ENCODE peak calls at places on chromosomes 16 and 17, in four cellular contexts. T is gastrocnemius medialis, H is GM12892, P is lower leg skin. N is an unnamed sample.

GRCh38 chr17:18980682-18981384 is 23.7 kb downstream of the FAM83G start:
- DNase-seq in T (no peak), P (no peak), H (no peak), N (no peak)

GRCh38 chr16:59192551-59193199 is 458.6 kb upstream of the GOT2 start:
- DNase-seq in H (no peak), P (no peak), T (no peak), N (no peak)

GRCh38 chr17:29038511-29039300 is 4.2 kb upstream of the PIPOX start:
- DNase-seq in T (no peak), P (no peak), H (no peak), N (no peak)

GRCh38 chr17:19566176-19566575 is 32.5 kb downstream of the SLC47A1 start:
- DNase-seq in T (no peak), P (no peak), H (no peak), N (no peak)

GRCh38 chr17:46820592-46821450 is 2.3 kb upstream of the WNT3 start:
- DNase-seq in T (no peak), H (no peak), P (no peak), N (no peak)

GRCh38 chr16:12784076-12784475 is 19.6 kb downstream of the CPPED1 start:
- DNase-seq in H (no peak), T (no peak), P (no peak), N (no peak)

GRCh38 chr17:64448665-64449512 is at the start of gene MILR1:
- DNase-seq in H (no peak), T (no peak), P (no peak), N (no peak)

GRCh38 chr17:59897090-59897489 is 4.2 kb downstream of the RPS6KB1 start:
- DNase-seq in P (no peak), H (no peak), T (no peak), N (no peak)

GRCh38 chr16:19555938-19556778 is 655 bp downstream of the VPS35L start:
- DNase-seq in T (no peak), P (no peak), H (peak), N (no peak)

GRCh38 chr17:80263253-80264047 is 2.8 kb downstream of the RNF213 start:
- DNase-seq in H (peak), P (peak), T (peak), N (peak)

GRCh38 chr16:49274936-49275730 is 6.5 kb downstream of the CBLN1 start:
- DNase-seq in P (no peak), H (no peak), T (no peak), N (no peak)

GRCh38 chr16:30570621-30571443 is 682 bp downstream of the ZNF688 start:
- DNase-seq in T (no peak), H (no peak), P (no peak), N (no peak)

GRCh38 chr16:50427107-50427506 is 58.3 kb upstream of the BRD7 start:
- DNase-seq in H (no peak), T (no peak), P (no peak), N (no peak)

GRCh38 chr16:12961621-12962020 is 60.2 kb downstream of the SHISA9 start:
- DNase-seq in H (no peak), P (no peak), T (no peak), N (no peak)

GRCh38 chr17:76155988-76156661 is 15.1 kb upstream of the FOXJ1 start:
- DNase-seq in P (peak), T (no peak), H (no peak), N (no peak)

GRCh38 chr17:82647593-82648164 is 565 bp downstream of the WDR45B start:
- DNase-seq in P (no peak), H (peak), T (no peak), N (no peak)

GRCh38 chr16:21336231-21336630 is 58.1 kb upstream of the CRYM start:
- DNase-seq in H (no peak), P (no peak), T (no peak), N (no peak)

GRCh38 chr17:82402865-82403264 is 15.3 kb upstream of the HEXD start:
- DNase-seq in P (no peak), H (no peak), T (no peak), N (no peak)

GRCh38 chr17:83133302-83134121 is 54.1 kb downstream of the METRNL start:
- DNase-seq in T (no peak), P (peak), H (no peak), N (no peak)

GRCh38 chr17:30321314-30321713 is 12.5 kb downstream of the TMIGD1 start:
- DNase-seq in H (no peak), P (no peak), T (no peak), N (no peak)

GRCh38 chr17:82173351-82174041 is 39.1 kb downstream of the CCDC57 start:
- DNase-seq in H (no peak), P (no peak), T (no peak), N (no peak)

GRCh38 chr16:81497690-81498089 is 53.1 kb downstream of the CMIP start:
- DNase-seq in P (no peak), H (peak), T (no peak), N (no peak)

GRCh38 chr16:81357711-81358270 is 43.0 kb downstream of the GAN start:
- DNase-seq in T (no peak), P (no peak), H (no peak), N (no peak)

GRCh38 chr17:65071861-65072260 is 15.3 kb upstream of the GNA13 start:
- DNase-seq in P (no peak), H (no peak), T (no peak), N (no peak)

GRCh38 chr17:74529243-74529642 is 2.0 kb downstream of the CD300LB start:
- DNase-seq in H (no peak), P (peak), T (no peak), N (no peak)

GRCh38 chr17:83099086-83099540 is 19.7 kb downstream of the METRNL start:
- DNase-seq in T (no peak), P (no peak), H (no peak), N (no peak)

GRCh38 chr16:88881090-88881580 is 14.7 kb upstream of the PABPN1L start:
- DNase-seq in P (no peak), H (no peak), T (no peak), N (no peak)

GRCh38 chr17:19377602-19378415 is 489 bp upstream of the MAPK7 start:
- DNase-seq in P (peak), T (peak), H (peak), N (peak)

GRCh38 chr17:60079401-60079861 is 710 bp upstream of the HEATR6 start:
- DNase-seq in H (no peak), T (no peak), P (no peak), N (no peak)

GRCh38 chr17:33929181-33929724 is 325.8 kb upstream of the CCL2 start:
- DNase-seq in P (peak), T (no peak), H (no peak), N (no peak)

GRCh38 chr17:41516828-41517283 is 1.8 kb downstream of the KRT15 start:
- DNase-seq in P (no peak), T (no peak), H (no peak), N (no peak)

GRCh38 chr16:89115216-89115949 is 21.7 kb downstream of the ACSF3 start:
- DNase-seq in T (peak), H (peak), P (peak), N (peak)

GRCh38 chr17:38879878-38880727 is 10.2 kb downstream of the LASP1 start:
- DNase-seq in P (no peak), T (no peak), H (no peak), N (no peak)

GRCh38 chr17:68512967-68513474 is 791 bp downstream of the PRKAR1A start:
- DNase-seq in P (peak), H (no peak), T (peak), N (no peak)

GRCh38 chr16:79127768-79128167 is 472.8 kb downstream of the MAF start:
- DNase-seq in H (no peak), P (no peak), T (no peak), N (no peak)

GRCh38 chr17:42311240-42312034 is 23.1 kb downstream of the STAT5A start:
- DNase-seq in T (peak), P (peak), H (no peak), N (no peak)

GRCh38 chr16:22297871-22298733 is 893 bp downstream of the POLR3E start:
- DNase-seq in H (peak), T (peak), P (no peak), N (no peak)

GRCh38 chr16:12673466-12673865 is 130.2 kb downstream of the CPPED1 start:
- DNase-seq in T (no peak), P (no peak), H (no peak), N (no peak)

GRCh38 chr17:49993423-49994037 is 1.5 kb downstream of the DLX3 start:
- DNase-seq in P (peak), H (no peak), T (no peak), N (no peak)

GRCh38 chr16:81417210-81417609 is 27.4 kb upstream of the CMIP start:
- DNase-seq in P (no peak), H (no peak), T (no peak), N (no peak)

DNA sequence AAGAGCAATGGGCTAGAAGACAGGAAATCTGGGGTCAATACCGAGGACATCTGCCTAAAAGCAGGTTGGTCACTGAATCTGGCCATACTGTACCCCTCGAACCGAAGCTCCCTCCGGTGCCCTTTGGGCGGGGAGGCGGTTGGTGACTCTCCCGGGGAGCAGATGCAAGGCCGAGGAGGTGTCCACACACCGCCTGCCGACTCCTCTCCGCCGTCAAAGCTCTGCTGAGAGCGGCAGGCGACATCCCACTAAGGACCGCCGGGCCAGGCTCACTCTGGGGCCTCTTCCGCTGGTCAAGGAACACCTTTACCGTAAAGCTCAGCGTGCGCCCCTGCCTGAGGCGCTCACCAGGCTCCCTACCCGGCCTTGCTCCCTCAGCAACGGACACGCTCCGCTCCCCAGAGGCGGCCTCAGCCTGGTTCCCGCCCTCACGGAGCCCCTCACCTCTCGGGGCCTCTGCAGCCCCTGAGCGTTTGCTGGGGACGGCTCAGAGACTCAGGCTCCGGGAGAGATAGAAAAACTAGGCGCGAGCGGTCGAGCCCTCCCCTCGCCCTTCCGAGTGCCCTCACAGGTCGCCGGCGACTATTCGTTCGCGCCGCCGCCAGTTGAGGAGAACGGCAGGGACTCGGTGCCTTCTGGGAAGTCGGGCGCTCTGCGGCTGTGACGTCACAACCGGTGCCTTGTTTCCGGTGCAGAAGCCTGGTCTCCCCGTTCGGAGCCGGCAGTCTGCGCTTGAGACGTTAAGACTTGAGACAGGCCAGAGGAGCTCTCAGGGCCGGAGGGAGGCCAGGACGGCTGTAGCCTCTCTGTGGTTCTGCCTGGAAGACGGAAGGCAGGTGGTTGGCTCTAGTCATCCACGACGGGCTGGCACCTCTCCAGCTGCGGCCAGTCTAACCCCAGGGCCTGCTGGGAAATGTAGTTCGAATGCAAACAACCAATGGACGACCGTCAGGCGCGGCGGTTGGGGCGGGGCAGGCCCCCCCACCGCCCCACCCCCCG is at the start of gene ZNF200:
- DNase-seq in P (peak), T (peak), H (peak), N (peak)
- TF ChIP-seq POLR2A in P (no peak), T (peak), H (peak), N (no peak)

GRCh38 chr16:67463059-67463458 is 17.9 kb downstream of the ATP6V0D1 start:
- DNase-seq in H (no peak), P (no peak), T (no peak), N (no peak)
- TF ChIP-seq POLR2A in H (no peak), P (no peak), T (no peak), N (no peak)

GRCh38 chr16:56425439-56425832 is at the start of gene AMFR:
- DNase-seq in H (peak), P (no peak), T (peak), N (no peak)
- TF ChIP-seq POLR2A in H (peak), P (no peak), T (peak), N (no peak)

GRCh38 chr17:44221072-44221861 is 1.8 kb upstream of the UBTF start:
- DNase-seq in H (peak), T (peak), P (peak), N (no peak)

GRCh38 chr17:44223574-44224046 is 4.1 kb upstream of the UBTF start:
- DNase-seq in T (no peak), P (no peak), H (no peak), N (no peak)

GRCh38 chr17:44220211-44221071 is 966 bp upstream of the UBTF start:
- DNase-seq in H (peak), T (no peak), P (peak), N (no peak)

GRCh38 chr17:44221862-44222111 is 2.3 kb upstream of the UBTF start:
- DNase-seq in H (no peak), P (no peak), T (no peak), N (no peak)

DNA sequence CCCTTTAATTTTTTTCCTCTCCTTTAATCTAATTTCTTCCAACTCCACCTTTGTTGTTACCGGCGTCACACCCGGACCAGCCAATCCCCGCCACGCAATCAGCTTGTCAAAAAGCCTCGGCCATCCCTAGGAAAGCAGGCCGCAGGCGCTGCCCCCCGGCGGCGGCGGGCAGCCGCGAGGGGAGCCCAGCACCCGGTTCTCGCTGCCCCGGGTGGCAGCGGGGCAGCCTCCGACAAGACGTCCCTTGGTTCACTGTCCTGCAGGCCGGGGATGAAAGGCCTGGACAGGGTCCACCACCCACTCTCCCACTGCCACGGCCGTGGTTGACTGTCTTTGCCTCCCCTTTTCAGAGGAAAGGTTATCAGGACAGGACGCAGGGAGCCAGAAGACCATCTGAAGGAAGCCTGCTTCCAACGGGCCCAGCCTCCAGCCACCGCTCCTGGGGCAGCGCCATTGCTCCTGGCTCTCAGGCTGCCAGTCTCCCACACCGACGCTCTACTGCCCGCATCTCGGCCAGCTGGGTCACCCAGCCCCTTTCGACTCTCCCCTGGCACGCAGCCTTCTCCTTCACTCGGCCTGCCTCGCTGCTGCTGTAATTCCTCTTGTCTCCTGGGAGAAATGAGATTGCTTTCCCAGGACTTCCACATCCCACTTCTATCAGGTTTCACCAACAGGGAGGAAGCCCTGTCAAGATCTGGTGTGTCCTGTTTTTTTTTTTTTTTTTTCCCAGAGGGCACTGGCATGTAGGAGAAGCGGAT is 2.8 kb upstream of the UBTF start:
- DNase-seq in H (peak), T (peak), P (peak), N (no peak)
- TF ChIP-seq POLR2A in H (no peak), T (peak), P (no peak), N (peak)

DNA sequence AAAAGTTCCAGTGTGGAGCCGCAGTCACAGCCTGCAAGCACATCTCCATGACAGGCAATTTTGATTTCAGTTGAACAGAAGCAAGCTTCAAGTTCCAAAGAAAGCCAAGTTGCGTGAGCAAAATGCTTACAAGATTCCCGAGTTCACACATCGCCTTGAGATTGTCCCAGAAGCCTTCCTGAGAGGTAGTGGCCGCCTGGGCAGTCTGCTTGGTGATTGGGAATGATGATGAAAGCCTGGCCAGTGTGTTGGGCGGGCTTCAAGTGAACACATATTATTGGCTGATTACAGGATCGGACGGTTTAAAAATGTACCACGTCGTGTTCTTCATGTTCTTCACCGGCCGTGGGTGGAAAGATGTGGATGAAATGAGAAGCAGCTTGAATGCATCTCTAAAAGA is 185.5 kb downstream of the FOXL1 start:
- DNase-seq in H (no peak), P (no peak), T (no peak), N (no peak)
- TF ChIP-seq POLR2A in H (no peak), P (no peak), T (no peak), N (no peak)

GRCh38 chr16:424623-425081 is 797 bp upstream of the RAB11FIP3 start:
- DNase-seq in T (no peak), P (peak), H (no peak), N (no peak)
- TF ChIP-seq POLR2A in T (no peak), P (no peak), H (no peak), N (no peak)

GRCh38 chr16:26252598-26252997 is 560.8 kb downstream of the HS3ST4 start:
- DNase-seq in P (no peak), H (no peak), T (no peak), N (no peak)

DNA sequence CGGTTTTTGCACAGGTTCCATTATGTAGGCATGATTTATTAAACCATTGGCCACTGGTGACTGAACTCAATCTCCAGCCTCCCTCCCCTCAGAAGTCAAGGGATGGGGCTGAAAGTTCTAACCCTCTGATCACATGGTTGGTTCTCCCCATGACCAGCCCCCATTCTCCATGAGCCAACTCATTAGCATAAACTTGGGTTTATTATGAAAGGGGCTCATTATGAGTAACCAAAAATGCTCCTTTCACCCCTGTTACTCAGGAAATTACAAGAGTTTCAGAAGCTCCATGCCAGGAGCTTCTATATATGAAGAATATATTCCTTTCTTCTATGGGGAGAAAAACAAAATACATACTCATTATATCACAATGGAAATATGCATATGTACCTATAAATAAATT is 555.3 kb downstream of the HS3ST4 start:
- DNase-seq in H (no peak), P (no peak), T (no peak), N (no peak)
- TF ChIP-seq POLR2A in H (no peak), P (no peak), T (no peak), N (no peak)